ENCODE peak calls at places on chromosomes 2 and 18, in four cellular contexts. One of them, this sample, is unnamed. For H3K4me1, the result is how much of the 10 kb centered on the place peaks cover.

GRCh38 chr2:126480033-126480432 is 175.9 kb upstream of the GYPC start:
- DNase-seq in transverse colon: no peak
- DNase-seq in tibial artery: no peak
- DNase-seq in ascending aorta: no peak
- DNase-seq in this sample: no peak

GRCh38 chr2:142130111-142131015 is 453 bp downstream of the LRP1B start:
- DNase-seq in transverse colon: peak
- DNase-seq in tibial artery: peak
- DNase-seq in ascending aorta: peak
- DNase-seq in this sample: peak

GRCh38 chr2:20050104-20050711 is 1.2 kb downstream of the LAPTM4A start:
- DNase-seq in transverse colon: peak
- DNase-seq in tibial artery: no peak
- DNase-seq in ascending aorta: no peak
- DNase-seq in this sample: no peak

GRCh38 chr2:191428141-191428540 is 182.9 kb downstream of the MYO1B start:
- DNase-seq in transverse colon: no peak
- DNase-seq in tibial artery: no peak
- DNase-seq in ascending aorta: no peak
- DNase-seq in this sample: no peak

GRCh38 chr18:39786477-39786876 is 2168.6 kb upstream of the PIK3C3 start:
- DNase-seq in transverse colon: no peak
- DNase-seq in tibial artery: no peak
- DNase-seq in ascending aorta: no peak
- DNase-seq in this sample: no peak

GRCh38 chr2:118709786-118710185 is 137.7 kb downstream of the EN1 start:
- DNase-seq in transverse colon: no peak
- DNase-seq in tibial artery: no peak
- DNase-seq in ascending aorta: no peak
- DNase-seq in this sample: no peak

GRCh38 chr2:393711-394696 is 106.1 kb upstream of the ALKAL2 start:
- DNase-seq in transverse colon: peak
- DNase-seq in tibial artery: no peak
- DNase-seq in ascending aorta: no peak
- DNase-seq in this sample: no peak

GRCh38 chr2:178101321-178102079 is 10.7 kb upstream of the RBM45 start:
- DNase-seq in transverse colon: no peak
- DNase-seq in tibial artery: no peak
- DNase-seq in ascending aorta: no peak
- DNase-seq in this sample: no peak

GRCh38 chr2:123993728-123994323 is 31.3 kb upstream of the CNTNAP5 start:
- DNase-seq in transverse colon: peak
- DNase-seq in tibial artery: no peak
- DNase-seq in ascending aorta: no peak
- DNase-seq in this sample: no peak

GRCh38 chr2:162795312-162795711 is 43.3 kb downstream of the KCNH7 start:
- DNase-seq in transverse colon: peak
- DNase-seq in tibial artery: no peak
- DNase-seq in ascending aorta: no peak
- DNase-seq in this sample: no peak

GRCh38 chr2:241852116-241852980 is 6.3 kb downstream of the PDCD1 start:
- DNase-seq in transverse colon: no peak
- DNase-seq in tibial artery: no peak
- DNase-seq in ascending aorta: peak
- DNase-seq in this sample: no peak

GRCh38 chr2:54574107-54574859 is 118.2 kb downstream of the SPTBN1 start:
- DNase-seq in transverse colon: peak
- DNase-seq in tibial artery: no peak
- DNase-seq in ascending aorta: no peak
- DNase-seq in this sample: no peak

GRCh38 chr2:172095146-172095904 is 7.4 kb downstream of the DLX2 start:
- DNase-seq in transverse colon: peak
- DNase-seq in tibial artery: no peak
- DNase-seq in ascending aorta: no peak
- DNase-seq in this sample: no peak

GRCh38 chr18:8602040-8602439 is 7.2 kb upstream of the RAB12 start:
- DNase-seq in transverse colon: no peak
- DNase-seq in tibial artery: no peak
- DNase-seq in ascending aorta: no peak
- DNase-seq in this sample: no peak

GRCh38 chr18:57107141-57107832 is 39.6 kb upstream of the BOD1L2 start:
- DNase-seq in transverse colon: no peak
- DNase-seq in tibial artery: no peak
- DNase-seq in ascending aorta: no peak
- DNase-seq in this sample: peak

GRCh38 chr2:194301946-194302345 is 1355.1 kb upstream of the SLC39A10 start:
- DNase-seq in transverse colon: no peak
- DNase-seq in tibial artery: no peak
- DNase-seq in ascending aorta: no peak
- DNase-seq in this sample: no peak

GRCh38 chr18:78737006-78737915 is 242.4 kb upstream of the SALL3 start:
- DNase-seq in transverse colon: no peak
- DNase-seq in tibial artery: no peak
- DNase-seq in ascending aorta: no peak
- DNase-seq in this sample: no peak

GRCh38 chr2:186130678-186131511 is 355.2 kb upstream of the ZC3H15 start:
- DNase-seq in transverse colon: no peak
- DNase-seq in tibial artery: no peak
- DNase-seq in ascending aorta: no peak
- DNase-seq in this sample: no peak

GRCh38 chr2:223779877-223780276 is 57.5 kb downstream of the AP1S3 start:
- DNase-seq in transverse colon: no peak
- DNase-seq in tibial artery: no peak
- DNase-seq in ascending aorta: no peak
- DNase-seq in this sample: no peak

GRCh38 chr2:127092951-127093516 is 13.9 kb downstream of the BIN1 start:
- DNase-seq in transverse colon: no peak
- DNase-seq in tibial artery: no peak
- DNase-seq in ascending aorta: no peak
- DNase-seq in this sample: no peak

GRCh38 chr18:22300665-22301636 is 116.8 kb downstream of the CTAGE1 start:
- DNase-seq in transverse colon: peak
- DNase-seq in tibial artery: no peak
- DNase-seq in ascending aorta: no peak
- DNase-seq in this sample: no peak

GRCh38 chr2:134365356-134365755 is 111.5 kb downstream of the MGAT5 start:
- DNase-seq in transverse colon: no peak
- DNase-seq in tibial artery: no peak
- DNase-seq in ascending aorta: no peak
- DNase-seq in this sample: no peak

GRCh38 chr2:218959141-218959731 is at the start of gene CDK5R2:
- DNase-seq in transverse colon: peak
- DNase-seq in tibial artery: no peak
- DNase-seq in ascending aorta: no peak
- DNase-seq in this sample: peak

GRCh38 chr2:3958969-3959368 is 255.6 kb downstream of the DCDC2C start:
- DNase-seq in transverse colon: no peak
- DNase-seq in tibial artery: no peak
- DNase-seq in ascending aorta: no peak
- DNase-seq in this sample: no peak

GRCh38 chr18:23237524-23238151 is 102.4 kb downstream of the CABLES1 start:
- DNase-seq in transverse colon: peak
- DNase-seq in tibial artery: peak
- DNase-seq in ascending aorta: peak
- DNase-seq in this sample: peak

GRCh38 chr2:37389984-37390765 is 45.7 kb downstream of the QPCT start:
- DNase-seq in transverse colon: peak
- DNase-seq in tibial artery: no peak
- DNase-seq in ascending aorta: no peak
- DNase-seq in this sample: peak

GRCh38 chr2:105606081-105606480 is 138.6 kb upstream of the NCK2 start:
- DNase-seq in transverse colon: no peak
- DNase-seq in tibial artery: no peak
- DNase-seq in ascending aorta: peak
- DNase-seq in this sample: no peak

GRCh38 chr2:241720099-241720498 is 14.3 kb upstream of the D2HGDH start:
- DNase-seq in transverse colon: no peak
- DNase-seq in tibial artery: no peak
- DNase-seq in ascending aorta: no peak
- DNase-seq in this sample: no peak

GRCh38 chr18:34867520-34867919 is 157.4 kb downstream of the DTNA start:
- DNase-seq in transverse colon: no peak
- DNase-seq in tibial artery: no peak
- DNase-seq in ascending aorta: peak
- DNase-seq in this sample: peak

GRCh38 chr2:99806758-99807157 is 316.9 kb upstream of the REV1 start:
- DNase-seq in transverse colon: no peak
- DNase-seq in tibial artery: no peak
- DNase-seq in ascending aorta: no peak
- DNase-seq in this sample: no peak

GRCh38 chr2:212005077-212005671 is 533.4 kb downstream of the ERBB4 start:
- DNase-seq in transverse colon: no peak
- DNase-seq in tibial artery: no peak
- DNase-seq in ascending aorta: no peak
- DNase-seq in this sample: peak

GRCh38 chr2:46988230-46988629 is 72.6 kb upstream of the MCFD2 start:
- DNase-seq in transverse colon: no peak
- DNase-seq in tibial artery: no peak
- DNase-seq in ascending aorta: no peak
- DNase-seq in this sample: no peak

GRCh38 chr18:3207565-3207964 is 12.2 kb downstream of the MYOM1 start:
- DNase-seq in transverse colon: no peak
- DNase-seq in tibial artery: no peak
- DNase-seq in ascending aorta: no peak
- DNase-seq in this sample: no peak

GRCh38 chr2:71459084-71459431 is 5.7 kb downstream of the DYSF start:
- DNase-seq in transverse colon: no peak
- DNase-seq in tibial artery: no peak
- DNase-seq in ascending aorta: no peak
- DNase-seq in this sample: peak

GRCh38 chr2:71457959-71458322 is 4.6 kb downstream of the DYSF start:
- DNase-seq in transverse colon: no peak
- DNase-seq in tibial artery: no peak
- DNase-seq in ascending aorta: no peak
- DNase-seq in this sample: no peak

GRCh38 chr2:71457123-71457958 is 4.0 kb downstream of the DYSF start:
- DNase-seq in transverse colon: no peak
- DNase-seq in tibial artery: no peak
- DNase-seq in ascending aorta: no peak
- DNase-seq in this sample: no peak

GRCh38 chr2:71460056-71460455 is 6.7 kb downstream of the DYSF start:
- DNase-seq in transverse colon: no peak
- DNase-seq in tibial artery: no peak
- DNase-seq in ascending aorta: peak
- DNase-seq in this sample: no peak

DNA sequence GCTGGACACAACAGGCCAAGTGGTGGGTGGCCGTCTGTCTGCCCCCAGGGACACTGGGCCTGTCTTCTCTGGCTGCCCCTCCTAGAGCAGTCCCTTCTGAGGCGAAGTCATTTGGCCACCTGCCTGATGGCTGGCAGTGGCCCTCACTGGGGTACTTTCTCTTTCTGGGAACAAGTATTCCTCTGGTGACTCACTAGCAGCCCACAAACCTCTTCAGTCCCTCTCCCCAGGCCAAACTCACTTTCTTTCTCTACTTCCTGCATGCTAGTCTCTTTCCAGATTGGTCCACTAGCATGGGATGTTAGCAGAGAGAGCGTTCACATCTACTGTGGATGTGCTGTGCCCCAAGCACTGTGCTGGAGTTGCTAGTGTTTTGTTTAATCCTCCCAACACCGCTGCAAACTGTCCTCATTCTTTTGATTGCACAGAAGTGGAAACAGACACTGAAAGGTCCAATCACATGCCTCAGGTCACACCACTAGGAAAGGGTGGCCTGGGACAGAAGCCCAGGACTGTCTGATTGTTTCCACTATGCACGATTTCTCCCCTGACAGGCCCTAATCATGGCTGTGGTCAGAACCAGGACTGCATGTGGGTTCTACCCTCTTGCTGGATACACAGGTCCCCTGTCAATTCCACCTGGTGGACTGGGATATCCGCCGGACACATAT is 5.2 kb downstream of the DYSF start:
- DNase-seq in transverse colon: no peak
- DNase-seq in tibial artery: no peak
- DNase-seq in ascending aorta: no peak
- DNase-seq in this sample: no peak
- H3K4me1 ChIP-seq in transverse colon: under half
- H3K4me1 ChIP-seq in tibial artery: under half
- H3K4me1 ChIP-seq in ascending aorta: under half
- H3K4me1 ChIP-seq in this sample: half or more

GRCh38 chr2:167551411-167551810 is 663.1 kb downstream of the XIRP2 start:
- DNase-seq in transverse colon: no peak
- DNase-seq in tibial artery: no peak
- DNase-seq in ascending aorta: no peak
- DNase-seq in this sample: no peak

GRCh38 chr2:167553635-167554034 is 665.4 kb downstream of the XIRP2 start:
- DNase-seq in transverse colon: no peak
- DNase-seq in tibial artery: no peak
- DNase-seq in ascending aorta: no peak
- DNase-seq in this sample: no peak

GRCh38 chr2:167544602-167545001 is 656.3 kb downstream of the XIRP2 start:
- DNase-seq in transverse colon: no peak
- DNase-seq in tibial artery: no peak
- DNase-seq in ascending aorta: no peak
- DNase-seq in this sample: no peak

GRCh38 chr2:167548396-167548795 is 660.1 kb downstream of the XIRP2 start:
- DNase-seq in transverse colon: no peak
- DNase-seq in tibial artery: no peak
- DNase-seq in ascending aorta: no peak
- DNase-seq in this sample: no peak

GRCh38 chr2:167550448-167550847 is 662.2 kb downstream of the XIRP2 start:
- DNase-seq in transverse colon: no peak
- DNase-seq in tibial artery: no peak
- DNase-seq in ascending aorta: no peak
- DNase-seq in this sample: no peak
- TF ChIP-seq CTCF in transverse colon: peak
- TF ChIP-seq CTCF in tibial artery: no peak
- TF ChIP-seq CTCF in ascending aorta: no peak
- TF ChIP-seq CTCF in this sample: peak

DNA sequence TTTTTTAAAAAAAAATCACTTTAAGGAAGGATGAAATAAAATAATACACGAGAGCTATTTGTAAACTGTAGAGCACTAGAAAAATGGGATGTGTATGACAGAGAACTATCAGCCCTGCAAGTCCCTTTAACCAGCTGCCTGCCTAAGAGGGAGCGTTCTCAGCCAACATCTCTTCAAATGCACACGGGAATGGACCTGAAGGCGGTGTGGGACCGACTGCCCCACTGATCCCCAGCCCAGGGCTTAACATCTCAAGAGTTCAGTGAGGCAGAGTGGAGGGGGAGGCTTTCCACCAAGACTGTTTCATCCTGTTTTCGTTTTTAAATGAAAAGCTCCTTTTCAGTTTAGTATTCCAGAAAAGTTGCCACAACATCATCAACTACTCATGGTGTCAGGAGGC is 2.2 kb downstream of the INPP4A start:
- DNase-seq in transverse colon: no peak
- DNase-seq in tibial artery: no peak
- DNase-seq in ascending aorta: no peak
- DNase-seq in this sample: no peak
- H3K4me1 ChIP-seq in transverse colon: under half
- H3K4me1 ChIP-seq in tibial artery: under half
- H3K4me1 ChIP-seq in ascending aorta: under half
- H3K4me1 ChIP-seq in this sample: half or more

GRCh38 chr18:62953663-62954062 is 238.3 kb downstream of the PHLPP1 start:
- DNase-seq in transverse colon: no peak
- DNase-seq in tibial artery: no peak
- DNase-seq in ascending aorta: no peak
- DNase-seq in this sample: no peak
- TF ChIP-seq CTCF in transverse colon: no peak
- TF ChIP-seq CTCF in tibial artery: no peak
- TF ChIP-seq CTCF in ascending aorta: no peak
- TF ChIP-seq CTCF in this sample: no peak

This sample was measured in heart right ventricle.